ENCODE peak calls at places on chromosomes 5 and 9, in seven cellular contexts. A is DMS153, K is A172, C is bronchial epithelial cell, J is LoVo, Z is M059J, D is activated T-cell treated with anti-CD3 and anti-CD28 coated beads for 1 hour. R is an unnamed sample.
A peak's percentile ranks its signal among the peaks of the same experiment; 100 is the strongest.

GRCh38 chr9:113658565-113658935 is 195.0 kb downstream of the RGS3 start:
- DNase-seq in A (no peak), K (no peak), C (no peak), Z (no peak), D (no peak), J (no peak), R (no peak)

GRCh38 chr9:76926324-76926731 is 20.4 kb upstream of the PRUNE2 start:
- DNase-seq in K (peak; percentile 83), D (no peak), A (no peak), C (peak; percentile 45), Z (peak; percentile 87), J (no peak), R (no peak)

GRCh38 chr5:173923236-173924104 is 35.3 kb downstream of the CPEB4 start:
- DNase-seq in A (no peak), C (no peak), D (no peak), J (no peak), Z (no peak), K (peak; percentile 51), R (no peak)

GRCh38 chr9:107976767-107977166 is 487.2 kb upstream of the KLF4 start:
- DNase-seq in D (no peak), C (no peak), Z (no peak), K (no peak), J (no peak), A (no peak), R (no peak)

GRCh38 chr9:121839726-121840500 is 188.5 kb downstream of the DAB2IP start:
- DNase-seq in J (no peak), D (no peak), C (no peak), K (no peak), A (no peak), Z (no peak), R (no peak)

GRCh38 chr9:114906922-114907571 is 23.3 kb downstream of the TNFSF8 start:
- DNase-seq in J (peak; percentile 57), Z (peak; percentile 67), C (peak; percentile 42), K (peak; percentile 65), D (no peak), A (peak; percentile 92), R (no peak)

GRCh38 chr5:34690301-34690700 is 34.2 kb downstream of the RAI14 start:
- DNase-seq in Z (no peak), A (no peak), D (no peak), J (no peak), C (no peak), K (no peak), R (no peak)

GRCh38 chr5:176810084-176810597 is at the start of gene UNC5A:
- DNase-seq in J (peak; percentile 71), K (peak; percentile 31), D (peak; percentile 29), C (no peak), A (no peak), Z (no peak), R (no peak)

GRCh38 chr5:27312291-27312690 is 273.9 kb upstream of the CDH9 start:
- DNase-seq in D (no peak), Z (no peak), J (no peak), A (no peak), K (no peak), C (no peak), R (no peak)

GRCh38 chr5:96408276-96408777 is 24.7 kb downstream of the PCSK1 start:
- DNase-seq in J (no peak), C (peak; percentile 92), D (no peak), A (no peak), K (peak; percentile 38), Z (peak; percentile 88), R (no peak)

GRCh38 chr9:126421567-126422428 is 95.2 kb downstream of the MVB12B start:
- DNase-seq in D (no peak), J (no peak), C (no peak), A (peak; percentile 36), K (no peak), Z (no peak), R (no peak)

GRCh38 chr9:97774657-97775056 is 77.5 kb upstream of the XPA start:
- DNase-seq in J (peak; percentile 50), D (no peak), C (no peak), A (no peak), K (no peak), Z (no peak), R (no peak)

GRCh38 chr9:83027153-83027867 is 35.6 kb downstream of the RASEF start:
- DNase-seq in C (peak; percentile 96), K (peak; percentile 92), Z (peak; percentile 93), J (peak; percentile 38), D (no peak), A (no peak), R (no peak)